ENCODE peak calls at places on chromosomes 1 and 21, in seven cellular contexts. One of them, this sample, is unnamed.

GRCh38 chr1:75265792-75266191 is 131.6 kb downstream of the LHX8 start:
- DNase-seq in CD4-positive, alpha-beta T cell: no peak
- DNase-seq in psoas muscle: no peak
- DNase-seq in T47D: peak
- DNase-seq in WTC11: no peak
- DNase-seq in Panc1: peak
- DNase-seq in stomach: no peak
- DNase-seq in this sample: no peak

GRCh38 chr1:212236664-212237220 is 48.5 kb upstream of the PPP2R5A start:
- DNase-seq in CD4-positive, alpha-beta T cell: no peak
- DNase-seq in psoas muscle: no peak
- DNase-seq in T47D: no peak
- DNase-seq in WTC11: no peak
- DNase-seq in Panc1: no peak
- DNase-seq in stomach: no peak
- DNase-seq in this sample: no peak

GRCh38 chr1:27643626-27644368 is 8.8 kb upstream of the FGR start:
- DNase-seq in CD4-positive, alpha-beta T cell: peak
- DNase-seq in psoas muscle: peak
- DNase-seq in T47D: peak
- DNase-seq in WTC11: peak
- DNase-seq in Panc1: peak
- DNase-seq in stomach: peak
- DNase-seq in this sample: peak

GRCh38 chr1:9846611-9847171 is 22.9 kb upstream of the CLSTN1 start:
- DNase-seq in CD4-positive, alpha-beta T cell: no peak
- DNase-seq in psoas muscle: peak
- DNase-seq in T47D: no peak
- DNase-seq in WTC11: no peak
- DNase-seq in Panc1: no peak
- DNase-seq in stomach: no peak
- DNase-seq in this sample: no peak

GRCh38 chr1:206846475-206846874 is 18.9 kb upstream of the IL20 start:
- DNase-seq in CD4-positive, alpha-beta T cell: no peak
- DNase-seq in psoas muscle: no peak
- DNase-seq in T47D: no peak
- DNase-seq in WTC11: no peak
- DNase-seq in Panc1: no peak
- DNase-seq in stomach: peak
- DNase-seq in this sample: no peak

GRCh38 chr21:41877901-41878830 is 978 bp downstream of the PRDM15 start:
- DNase-seq in CD4-positive, alpha-beta T cell: peak
- DNase-seq in psoas muscle: peak
- DNase-seq in T47D: peak
- DNase-seq in WTC11: peak
- DNase-seq in Panc1: no peak
- DNase-seq in stomach: peak
- DNase-seq in this sample: peak

GRCh38 chr1:39683591-39684312 is 7.5 kb downstream of the HPCAL4 start:
- DNase-seq in CD4-positive, alpha-beta T cell: peak
- DNase-seq in psoas muscle: no peak
- DNase-seq in T47D: no peak
- DNase-seq in WTC11: peak
- DNase-seq in Panc1: no peak
- DNase-seq in stomach: no peak
- DNase-seq in this sample: no peak

GRCh38 chr21:25997788-25998611 is 172.6 kb downstream of the APP start:
- DNase-seq in CD4-positive, alpha-beta T cell: no peak
- DNase-seq in psoas muscle: no peak
- DNase-seq in T47D: no peak
- DNase-seq in WTC11: peak
- DNase-seq in Panc1: no peak
- DNase-seq in stomach: peak
- DNase-seq in this sample: peak

GRCh38 chr21:16084776-16085364 is 355.1 kb downstream of the USP25 start:
- DNase-seq in CD4-positive, alpha-beta T cell: no peak
- DNase-seq in psoas muscle: peak
- DNase-seq in T47D: no peak
- DNase-seq in WTC11: no peak
- DNase-seq in Panc1: no peak
- DNase-seq in stomach: no peak
- DNase-seq in this sample: no peak

GRCh38 chr1:24704411-24705259 is 40.6 kb upstream of the CLIC4 start:
- DNase-seq in CD4-positive, alpha-beta T cell: no peak
- DNase-seq in psoas muscle: no peak
- DNase-seq in T47D: no peak
- DNase-seq in WTC11: peak
- DNase-seq in Panc1: no peak
- DNase-seq in stomach: no peak
- DNase-seq in this sample: no peak

GRCh38 chr1:210568631-210569030 is 239.9 kb downstream of the HHAT start:
- DNase-seq in CD4-positive, alpha-beta T cell: no peak
- DNase-seq in psoas muscle: no peak
- DNase-seq in T47D: no peak
- DNase-seq in WTC11: no peak
- DNase-seq in Panc1: no peak
- DNase-seq in stomach: no peak
- DNase-seq in this sample: no peak

GRCh38 chr1:9004731-9005708 is 21.2 kb downstream of the SLC2A7 start:
- DNase-seq in CD4-positive, alpha-beta T cell: peak
- DNase-seq in psoas muscle: peak
- DNase-seq in T47D: peak
- DNase-seq in WTC11: peak
- DNase-seq in Panc1: no peak
- DNase-seq in stomach: peak
- DNase-seq in this sample: peak

GRCh38 chr1:114377356-114377755 is 133.6 kb downstream of the TRIM33 start:
- DNase-seq in CD4-positive, alpha-beta T cell: no peak
- DNase-seq in psoas muscle: no peak
- DNase-seq in T47D: no peak
- DNase-seq in WTC11: no peak
- DNase-seq in Panc1: no peak
- DNase-seq in stomach: no peak
- DNase-seq in this sample: no peak

GRCh38 chr1:54949971-54950360 is 30.5 kb upstream of the TMEM61 start:
- DNase-seq in CD4-positive, alpha-beta T cell: no peak
- DNase-seq in psoas muscle: no peak
- DNase-seq in T47D: no peak
- DNase-seq in WTC11: no peak
- DNase-seq in Panc1: no peak
- DNase-seq in stomach: no peak
- DNase-seq in this sample: no peak

GRCh38 chr1:212609701-212610574 is 1.4 kb downstream of the ATF3 start:
- DNase-seq in CD4-positive, alpha-beta T cell: no peak
- DNase-seq in psoas muscle: no peak
- DNase-seq in T47D: no peak
- DNase-seq in WTC11: no peak
- DNase-seq in Panc1: no peak
- DNase-seq in stomach: no peak
- DNase-seq in this sample: no peak